ENCODE peak calls at places on chromosomes 5 and 9, in seven cellular contexts. I, Z, P, H, J, F and L are unnamed samples. For H3K9me3, the result is how much of the 10 kb centered on the place peaks cover.

GRCh38 chr9:37523916-37524315 is 38.2 kb downstream of the POLR1E start:
- DNase-seq in P (no peak), I (no peak), J (no peak), F (no peak), H (no peak), Z (no peak), L (no peak)

GRCh38 chr9:98921740-98922139 is 22.0 kb upstream of the COL15A1 start:
- DNase-seq in P (no peak), Z (no peak), I (no peak), H (no peak), J (no peak), F (no peak), L (no peak)

GRCh38 chr5:66967826-66968262 is 228.8 kb downstream of the CD180 start:
- DNase-seq in Z (no peak), J (no peak), P (peak), H (no peak), I (no peak), F (no peak), L (no peak)

GRCh38 chr5:116135344-116135743 is 50.5 kb downstream of the COMMD10 start:
- DNase-seq in J (no peak), P (no peak), H (no peak), I (no peak), F (no peak), Z (no peak), L (no peak)

GRCh38 chr9:114272739-114273431 is 50.0 kb upstream of the ORM1 start:
- DNase-seq in P (no peak), J (no peak), F (no peak), I (no peak), H (no peak), Z (no peak), L (no peak)

GRCh38 chr9:124574534-124574933 is 67.3 kb upstream of the NR5A1 start:
- DNase-seq in F (no peak), Z (no peak), H (no peak), P (no peak), J (no peak), I (no peak), L (no peak)

GRCh38 chr5:55226934-55227737 is at the start of gene MCIDAS:
- DNase-seq in Z (no peak), H (no peak), F (no peak), P (peak), J (no peak), I (peak), L (no peak)

GRCh38 chr5:1005904-1006655 is 2.5 kb upstream of the NKD2 start:
- DNase-seq in I (no peak), J (no peak), P (no peak), H (peak), Z (no peak), F (no peak), L (peak)

GRCh38 chr5:143156556-143156955 is 246.9 kb downstream of the NR3C1 start:
- DNase-seq in I (no peak), Z (no peak), J (no peak), P (no peak), F (no peak), H (no peak), L (no peak)

GRCh38 chr5:45385321-45386058 is 310.7 kb downstream of the HCN1 start:
- DNase-seq in Z (no peak), I (peak), J (no peak), P (peak), F (no peak), H (no peak), L (no peak)

GRCh38 chr5:67047180-67047579 is 149.4 kb downstream of the CD180 start:
- DNase-seq in J (no peak), H (peak), P (no peak), Z (no peak), F (no peak), I (no peak), L (no peak)

GRCh38 chr5:28707706-28708105 is 1669.3 kb upstream of the CDH9 start:
- DNase-seq in F (no peak), Z (no peak), H (no peak), J (no peak), I (no peak), P (no peak), L (no peak)

GRCh38 chr5:15026011-15026481 is 154.5 kb upstream of the ANKH start:
- DNase-seq in Z (no peak), I (no peak), P (peak), F (no peak), H (no peak), J (no peak), L (no peak)

GRCh38 chr5:148992265-148992664 is 70.6 kb downstream of the SH3TC2 start:
- DNase-seq in F (no peak), Z (no peak), J (no peak), H (no peak), I (no peak), P (no peak), L (no peak)

GRCh38 chr5:68257207-68257606 is 41.7 kb downstream of the PIK3R1 start:
- DNase-seq in P (no peak), F (no peak), J (no peak), H (no peak), I (no peak), Z (no peak), L (no peak)

GRCh38 chr5:52987711-52988329 is 1.3 kb upstream of the ITGA2 start:
- DNase-seq in J (no peak), P (peak), I (peak), F (no peak), H (no peak), Z (no peak), L (no peak)

GRCh38 chr9:84827248-84827786 is 157.8 kb downstream of the NTRK2 start:
- DNase-seq in H (no peak), Z (no peak), I (no peak), F (no peak), J (no peak), P (no peak), L (no peak)

GRCh38 chr9:131503626-131504465 is 1.1 kb downstream of the POMT1 start:
- DNase-seq in I (peak), P (peak), J (peak), H (no peak), Z (no peak), F (peak), L (peak)

GRCh38 chr9:136110082-136111061 is 8.3 kb downstream of the TMEM250 start:
- DNase-seq in I (peak), H (no peak), P (peak), F (peak), J (no peak), Z (no peak), L (no peak)

GRCh38 chr5:118095100-118095499 is 893.2 kb downstream of the DTWD2 start:
- DNase-seq in J (no peak), P (no peak), H (no peak), Z (no peak), F (no peak), I (no peak), L (no peak)

GRCh38 chr9:78064075-78064474 is 32.5 kb upstream of the GNAQ start:
- DNase-seq in I (no peak), P (no peak), F (no peak), Z (no peak), H (no peak), J (no peak), L (no peak)

GRCh38 chr5:140372971-140373487 is 13.0 kb downstream of the SLC4A9 start:
- DNase-seq in F (peak), Z (no peak), J (peak), H (peak), I (peak), P (peak), L (peak)

GRCh38 chr5:123036391-123037103 is at the start of gene PPIC:
- DNase-seq in F (no peak), P (peak), I (peak), Z (no peak), J (no peak), H (peak), L (no peak)

GRCh38 chr9:17490110-17490509 is 88.8 kb upstream of the SH3GL2 start:
- DNase-seq in J (no peak), H (no peak), Z (no peak), P (no peak), F (no peak), I (no peak), L (no peak)

GRCh38 chr9:98080346-98080745 is 23.8 kb downstream of the NANS start:
- DNase-seq in H (no peak), Z (no peak), P (peak), F (no peak), I (no peak), J (no peak), L (no peak)

GRCh38 chr9:127078988-127079387 is 43.4 kb downstream of the ANGPTL2 start:
- DNase-seq in H (no peak), I (no peak), F (no peak), J (no peak), P (no peak), Z (no peak), L (no peak)

GRCh38 chr5:192970-193831 is 1.9 kb downstream of the LRRC14B start:
- DNase-seq in H (no peak), I (no peak), J (no peak), P (no peak), Z (no peak), F (no peak), L (no peak)

GRCh38 chr5:1312993-1313833 is 18.3 kb upstream of the TERT start:
- DNase-seq in J (peak), F (no peak), I (no peak), Z (no peak), H (no peak), P (no peak), L (peak)

GRCh38 chr5:139410886-139411835 is 7.3 kb upstream of the SPATA24 start:
- DNase-seq in I (no peak), P (no peak), H (no peak), Z (no peak), J (no peak), F (no peak), L (no peak)

GRCh38 chr5:88826959-88827585 is 55.9 kb downstream of the MEF2C start:
- DNase-seq in I (peak), P (peak), Z (no peak), H (peak), J (no peak), F (no peak), L (no peak)

GRCh38 chr5:153744751-153745150 is 254.3 kb downstream of the GRIA1 start:
- DNase-seq in F (no peak), J (no peak), P (no peak), H (no peak), I (no peak), Z (no peak), L (no peak)

GRCh38 chr5:74251106-74252032 is 389.2 kb downstream of the ENC1 start:
- DNase-seq in J (no peak), F (no peak), P (peak), I (peak), H (peak), Z (no peak), L (no peak)

GRCh38 chr9:114380988-114381387 is 6.8 kb downstream of the AKNA start:
- DNase-seq in Z (no peak), I (no peak), F (no peak), H (no peak), P (no peak), J (no peak), L (no peak)

GRCh38 chr9:121189660-121190059 is 12.0 kb downstream of the RAB14 start:
- DNase-seq in I (no peak), H (no peak), P (no peak), J (no peak), F (no peak), Z (no peak), L (no peak)

GRCh38 chr9:93899609-93900435 is 55.3 kb downstream of the BARX1 start:
- DNase-seq in P (no peak), I (no peak), H (no peak), J (no peak), F (no peak), Z (no peak), L (no peak)

GRCh38 chr5:17772232-17772631 is 138.0 kb downstream of the TAF11L14 start:
- DNase-seq in J (no peak), H (no peak), F (no peak), Z (no peak), I (no peak), P (no peak), L (no peak)
- H3K9me3 ChIP-seq in J (under half), H (under half), F (under half), Z (under half), I (under half), P (under half), L (under half)

GRCh38 chr9:96686638-96687335 is 31.7 kb upstream of the PRXL2C start:
- DNase-seq in Z (peak), J (peak), F (peak), P (peak), I (no peak), H (peak), L (peak)

GRCh38 chr9:96688745-96689464 is 33.8 kb upstream of the PRXL2C start:
- DNase-seq in P (no peak), I (no peak), Z (no peak), H (no peak), F (no peak), J (no peak), L (no peak)

GRCh38 chr9:96691326-96691725 is 36.2 kb upstream of the PRXL2C start:
- DNase-seq in F (no peak), Z (no peak), J (no peak), I (no peak), P (no peak), H (no peak), L (no peak)

GRCh38 chr9:96688215-96688614 is 33.1 kb upstream of the PRXL2C start:
- DNase-seq in Z (no peak), P (no peak), H (no peak), I (no peak), F (no peak), J (no peak), L (no peak)
- H3K9me3 ChIP-seq in Z (under half), P (under half), H (under half), I (under half), F (under half), J (under half), L (under half)

GRCh38 chr5:62720036-62720441 is 141.4 kb downstream of the LRRC70 start:
- DNase-seq in J (no peak), H (no peak), I (peak), P (peak), Z (no peak), F (no peak), L (no peak)
- H3K9me3 ChIP-seq in J (under half), H (under half), I (under half), P (under half), Z (under half), F (under half), L (under half)

GRCh38 chr5:21783079-21783478 is 1070.1 kb downstream of the CDH12 start:
- DNase-seq in P (no peak), H (no peak), J (no peak), Z (no peak), I (no peak), F (no peak), L (no peak)
- H3K9me3 ChIP-seq in P (under half), H (under half), J (under half), Z (under half), I (under half), F (under half), L (under half)

GRCh38 chr5:178328826-178329225 is 96.2 kb upstream of the PHYKPL start:
- DNase-seq in H (no peak), F (no peak), J (no peak), I (no peak), Z (no peak), P (no peak), L (no peak)
- H3K9me3 ChIP-seq in H (under half), F (under half), J (under half), I (under half), Z (under half), P (under half), L (under half)

DNA sequence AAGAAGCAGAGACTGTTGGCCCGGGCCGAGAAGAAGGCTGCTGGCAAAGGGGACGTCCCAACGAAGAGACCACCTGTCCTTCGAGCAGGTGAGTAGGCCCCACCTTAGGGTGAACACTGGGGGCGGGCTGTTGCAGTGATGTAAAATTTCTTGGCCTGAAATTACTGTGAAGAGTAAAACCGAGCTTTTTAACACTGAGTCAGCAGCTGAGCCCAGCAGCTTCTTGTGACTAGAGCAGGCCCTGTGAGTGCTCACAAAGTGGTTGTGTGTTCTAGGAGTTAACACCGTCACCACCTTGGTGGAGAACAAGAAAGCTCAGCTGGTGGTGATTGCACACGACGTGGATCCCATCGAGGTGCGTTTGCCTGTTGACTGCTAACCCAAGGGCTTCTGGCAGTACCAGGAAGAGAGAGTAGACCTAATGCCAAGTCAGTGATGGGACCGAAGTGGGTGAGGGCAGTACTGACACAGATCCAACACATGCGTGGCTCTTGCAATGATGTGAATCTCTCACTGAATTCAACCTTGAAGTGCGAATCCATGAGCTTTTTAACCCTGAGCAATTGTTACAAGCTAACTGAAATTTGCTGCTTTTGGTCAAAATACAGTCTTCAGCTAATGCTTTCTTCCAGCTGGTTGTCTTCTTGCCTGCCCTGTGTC is 2.1 kb downstream of the RPL7A start:
- DNase-seq in P (no peak), I (no peak), H (no peak), F (no peak), J (no peak), Z (no peak), L (no peak)
- H3K9me3 ChIP-seq in P (under half), I (under half), H (under half), F (under half), J (under half), Z (under half), L (under half)